ENCODE peak calls at places on chromosomes 3 and 15, in five cellular contexts. One of them, this sample, is unnamed.

GRCh38 chr3:54891540-54891897 is 36.3 kb downstream of the LRTM1 start:
- DNase-seq in HepG2: peak
- DNase-seq in GM12878: no peak
- DNase-seq in K562: peak
- DNase-seq in SK-N-SH: peak
- DNase-seq in this sample: peak

GRCh38 chr15:70078578-70079417 is 18.9 kb downstream of the TLE3 start:
- DNase-seq in HepG2: peak
- DNase-seq in GM12878: no peak
- DNase-seq in K562: no peak
- DNase-seq in SK-N-SH: no peak
- DNase-seq in this sample: no peak

GRCh38 chr3:152172465-152172864 is 96.3 kb upstream of the MBNL1 start:
- DNase-seq in HepG2: no peak
- DNase-seq in GM12878: no peak
- DNase-seq in K562: no peak
- DNase-seq in SK-N-SH: no peak
- DNase-seq in this sample: no peak

GRCh38 chr15:69096197-69096596 is 64.2 kb upstream of the GLCE start:
- DNase-seq in HepG2: no peak
- DNase-seq in GM12878: no peak
- DNase-seq in K562: no peak
- DNase-seq in SK-N-SH: no peak
- DNase-seq in this sample: no peak

GRCh38 chr3:185152433-185153169 is at the start of gene C3orf70:
- DNase-seq in HepG2: no peak
- DNase-seq in GM12878: no peak
- DNase-seq in K562: peak
- DNase-seq in SK-N-SH: peak
- DNase-seq in this sample: peak

GRCh38 chr3:173774275-173774674 is 376.7 kb downstream of the NLGN1 start:
- DNase-seq in HepG2: no peak
- DNase-seq in GM12878: no peak
- DNase-seq in K562: no peak
- DNase-seq in SK-N-SH: no peak
- DNase-seq in this sample: no peak

GRCh38 chr15:27582741-27583400 is 516.2 kb downstream of the OCA2 start:
- DNase-seq in HepG2: no peak
- DNase-seq in GM12878: no peak
- DNase-seq in K562: no peak
- DNase-seq in SK-N-SH: no peak
- DNase-seq in this sample: no peak

GRCh38 chr3:137866933-137867332 is 102.8 kb downstream of the SOX14 start:
- DNase-seq in HepG2: no peak
- DNase-seq in GM12878: no peak
- DNase-seq in K562: no peak
- DNase-seq in SK-N-SH: no peak
- DNase-seq in this sample: no peak

GRCh38 chr3:152650177-152650576 is 184.8 kb upstream of the P2RY1 start:
- DNase-seq in HepG2: peak
- DNase-seq in GM12878: no peak
- DNase-seq in K562: no peak
- DNase-seq in SK-N-SH: no peak
- DNase-seq in this sample: no peak

GRCh38 chr3:56700136-56700535 is 17.1 kb upstream of the TASOR start:
- DNase-seq in HepG2: no peak
- DNase-seq in GM12878: no peak
- DNase-seq in K562: no peak
- DNase-seq in SK-N-SH: no peak
- DNase-seq in this sample: no peak

GRCh38 chr3:49779378-49780079 is 6.8 kb downstream of the IP6K1 start:
- DNase-seq in HepG2: no peak
- DNase-seq in GM12878: no peak
- DNase-seq in K562: no peak
- DNase-seq in SK-N-SH: no peak
- DNase-seq in this sample: no peak

GRCh38 chr15:100345438-100345837 is 3.7 kb upstream of the ADAMTS17 start:
- DNase-seq in HepG2: no peak
- DNase-seq in GM12878: no peak
- DNase-seq in K562: no peak
- DNase-seq in SK-N-SH: no peak
- DNase-seq in this sample: no peak

GRCh38 chr15:49747340-49747739 is 126.5 kb downstream of the DTWD1 start:
- DNase-seq in HepG2: no peak
- DNase-seq in GM12878: no peak
- DNase-seq in K562: peak
- DNase-seq in SK-N-SH: no peak
- DNase-seq in this sample: no peak

GRCh38 chr3:195450731-195451229 is 8.0 kb upstream of the ACAP2 start:
- DNase-seq in HepG2: no peak
- DNase-seq in GM12878: no peak
- DNase-seq in K562: no peak
- DNase-seq in SK-N-SH: no peak
- DNase-seq in this sample: no peak

GRCh38 chr15:65611888-65612615 is 1.1 kb upstream of the INTS14 start:
- DNase-seq in HepG2: peak
- DNase-seq in GM12878: no peak
- DNase-seq in K562: peak
- DNase-seq in SK-N-SH: no peak
- DNase-seq in this sample: peak

GRCh38 chr3:171256445-171257250 is 203.6 kb downstream of the TNIK start:
- DNase-seq in HepG2: no peak
- DNase-seq in GM12878: no peak
- DNase-seq in K562: no peak
- DNase-seq in SK-N-SH: no peak
- DNase-seq in this sample: no peak

GRCh38 chr3:187264946-187265345 is 26.6 kb downstream of the MASP1 start:
- DNase-seq in HepG2: no peak
- DNase-seq in GM12878: no peak
- DNase-seq in K562: no peak
- DNase-seq in SK-N-SH: no peak
- DNase-seq in this sample: no peak

GRCh38 chr3:141235661-141236171 is 4.1 kb downstream of the PXYLP1 start:
- DNase-seq in HepG2: peak
- DNase-seq in GM12878: no peak
- DNase-seq in K562: peak
- DNase-seq in SK-N-SH: no peak
- DNase-seq in this sample: no peak

GRCh38 chr3:139937674-139938279 is 2.8 kb downstream of the CLSTN2 start:
- DNase-seq in HepG2: no peak
- DNase-seq in GM12878: no peak
- DNase-seq in K562: peak
- DNase-seq in SK-N-SH: peak
- DNase-seq in this sample: peak

GRCh38 chr3:192905980-192906678 is 11.5 kb downstream of the MB21D2 start:
- DNase-seq in HepG2: no peak
- DNase-seq in GM12878: no peak
- DNase-seq in K562: no peak
- DNase-seq in SK-N-SH: no peak
- DNase-seq in this sample: no peak

GRCh38 chr3:52787672-52788625 is 6.6 kb upstream of the ITIH3 start:
- DNase-seq in HepG2: peak
- DNase-seq in GM12878: no peak
- DNase-seq in K562: no peak
- DNase-seq in SK-N-SH: no peak
- DNase-seq in this sample: no peak

DNA sequence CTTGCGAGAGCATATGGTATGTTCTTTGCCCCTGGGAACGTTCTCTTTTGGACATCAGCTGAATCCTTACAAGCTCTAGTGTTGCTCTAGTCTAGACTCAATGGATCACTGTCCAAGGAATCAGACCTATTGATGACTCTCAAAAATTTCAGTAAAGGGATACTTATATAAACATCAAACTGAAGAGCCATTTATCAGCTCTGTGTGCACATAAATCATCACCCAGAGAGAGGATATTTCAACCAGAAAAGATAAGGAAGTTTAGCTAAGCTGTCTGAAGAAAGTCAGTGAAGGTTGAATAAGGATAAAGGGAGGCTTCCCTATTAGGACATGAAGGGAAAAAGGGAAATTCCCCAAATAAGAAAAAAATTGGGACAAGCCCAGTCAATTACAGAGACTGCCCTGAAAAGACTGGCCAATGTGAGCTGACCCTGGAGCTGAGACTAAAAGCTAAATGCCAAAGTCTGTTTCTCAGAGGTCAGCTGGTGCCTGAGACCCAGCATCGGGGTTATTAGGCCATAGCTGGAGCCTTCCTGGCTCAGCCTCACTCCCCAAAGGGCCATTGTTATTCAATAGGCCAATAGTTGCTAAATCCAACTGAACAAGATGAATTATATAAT is 424.1 kb upstream of the THBS1 start:
- DNase-seq in HepG2: no peak
- DNase-seq in GM12878: no peak
- DNase-seq in K562: no peak
- DNase-seq in SK-N-SH: no peak
- DNase-seq in this sample: no peak
- TF ChIP-seq SMC3 in HepG2: no peak
- TF ChIP-seq SMC3 in GM12878: no peak
- TF ChIP-seq SMC3 in K562: no peak
- TF ChIP-seq SMC3 in SK-N-SH: no peak
- TF ChIP-seq SMC3 in this sample: no peak

DNA sequence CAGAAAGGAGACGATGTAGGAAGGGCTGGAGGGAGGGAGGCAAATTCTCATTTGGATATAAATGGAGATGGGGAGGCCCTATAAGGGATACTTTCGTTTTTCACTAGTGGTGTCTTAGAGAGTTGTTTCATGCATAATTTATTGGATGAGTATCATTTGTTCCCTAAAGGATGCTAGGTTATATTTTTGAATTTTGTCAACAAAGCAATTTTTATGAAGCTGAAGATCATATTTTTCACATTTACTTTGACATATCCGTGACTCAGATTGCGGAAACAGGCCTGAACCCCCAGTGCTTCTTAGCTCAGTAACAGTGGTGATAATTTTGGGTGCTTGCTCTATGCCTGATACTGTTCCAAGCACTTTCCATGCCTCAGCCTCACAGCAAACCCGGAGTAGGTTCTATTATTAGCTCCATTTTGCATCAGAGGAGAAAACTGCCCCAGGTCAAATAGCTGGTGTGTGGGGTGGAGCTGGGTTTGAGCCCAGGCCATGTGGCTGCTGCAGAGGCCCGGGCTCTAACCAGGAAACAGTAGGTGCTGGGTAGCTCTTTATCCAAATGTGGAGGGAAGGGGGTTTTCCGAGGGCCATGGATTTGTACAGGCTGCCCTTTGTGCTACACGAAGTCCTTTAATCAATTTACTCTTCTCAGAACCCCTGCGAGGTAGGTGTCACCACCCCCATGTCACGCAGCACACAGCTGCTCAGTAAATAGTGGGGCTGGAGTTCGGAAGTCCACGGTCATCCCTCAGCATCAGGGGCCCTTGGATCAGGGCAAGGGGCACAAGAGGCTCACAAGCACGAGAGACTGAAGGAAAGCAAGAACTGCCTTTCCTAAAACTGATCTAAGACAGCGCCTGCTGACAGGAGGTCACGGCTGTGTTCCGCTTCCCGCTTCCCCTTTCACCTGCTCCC is 99.1 kb downstream of the SLC49A4 start:
- DNase-seq in HepG2: peak
- DNase-seq in GM12878: no peak
- DNase-seq in K562: no peak
- DNase-seq in SK-N-SH: peak
- DNase-seq in this sample: no peak
- TF ChIP-seq CHD2 in HepG2: no peak
- TF ChIP-seq CHD2 in GM12878: no peak
- TF ChIP-seq CHD2 in K562: no peak
- TF ChIP-seq CHD2 in SK-N-SH: no peak
- TF ChIP-seq CHD2 in this sample: no peak

GRCh38 chr3:183252108-183252782 is 808 bp upstream of the B3GNT5 start:
- DNase-seq in HepG2: no peak
- DNase-seq in GM12878: no peak
- DNase-seq in K562: no peak
- DNase-seq in SK-N-SH: no peak
- DNase-seq in this sample: no peak

GRCh38 chr3:183253961-183254815 is 1.1 kb downstream of the B3GNT5 start:
- DNase-seq in HepG2: no peak
- DNase-seq in GM12878: no peak
- DNase-seq in K562: peak
- DNase-seq in SK-N-SH: peak
- DNase-seq in this sample: peak

GRCh38 chr3:183254816-183255730 is 2.0 kb downstream of the B3GNT5 start:
- DNase-seq in HepG2: no peak
- DNase-seq in GM12878: no peak
- DNase-seq in K562: peak
- DNase-seq in SK-N-SH: no peak
- DNase-seq in this sample: no peak

GRCh38 chr3:183252973-183253363 is at the start of gene B3GNT5:
- DNase-seq in HepG2: no peak
- DNase-seq in GM12878: no peak
- DNase-seq in K562: peak
- DNase-seq in SK-N-SH: peak
- DNase-seq in this sample: no peak

GRCh38 chr3:183253364-183253960 is 409 bp downstream of the B3GNT5 start:
- DNase-seq in HepG2: no peak
- DNase-seq in GM12878: no peak
- DNase-seq in K562: peak
- DNase-seq in SK-N-SH: peak
- DNase-seq in this sample: no peak
- TF ChIP-seq SMC3 in HepG2: no peak
- TF ChIP-seq SMC3 in GM12878: no peak
- TF ChIP-seq SMC3 in K562: no peak
- TF ChIP-seq SMC3 in SK-N-SH: no peak
- TF ChIP-seq SMC3 in this sample: no peak

DNA sequence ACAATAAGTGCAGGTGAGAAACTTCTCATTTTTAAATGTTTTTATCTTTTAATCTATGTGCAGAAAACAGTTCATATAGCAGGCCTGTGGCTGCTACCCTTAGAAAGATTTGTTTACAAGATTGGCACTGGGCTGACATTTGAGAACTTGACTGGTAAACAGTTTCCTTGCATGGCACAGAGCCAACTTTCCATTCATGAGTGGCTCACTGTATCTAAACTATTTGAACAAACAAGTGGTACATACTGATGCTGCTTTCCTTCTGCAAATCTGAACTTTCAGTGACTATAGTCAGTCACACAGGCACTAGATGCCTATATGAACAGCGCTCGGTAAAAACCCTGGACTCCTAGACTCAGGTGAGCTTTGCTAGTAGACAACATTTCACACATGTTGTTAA is 6.3 kb upstream of the GTPBP8 start:
- DNase-seq in HepG2: peak
- DNase-seq in GM12878: no peak
- DNase-seq in K562: no peak
- DNase-seq in SK-N-SH: no peak
- DNase-seq in this sample: no peak
- TF ChIP-seq CHD2 in HepG2: no peak
- TF ChIP-seq CHD2 in GM12878: no peak
- TF ChIP-seq CHD2 in K562: no peak
- TF ChIP-seq CHD2 in SK-N-SH: no peak
- TF ChIP-seq CHD2 in this sample: no peak

DNA sequence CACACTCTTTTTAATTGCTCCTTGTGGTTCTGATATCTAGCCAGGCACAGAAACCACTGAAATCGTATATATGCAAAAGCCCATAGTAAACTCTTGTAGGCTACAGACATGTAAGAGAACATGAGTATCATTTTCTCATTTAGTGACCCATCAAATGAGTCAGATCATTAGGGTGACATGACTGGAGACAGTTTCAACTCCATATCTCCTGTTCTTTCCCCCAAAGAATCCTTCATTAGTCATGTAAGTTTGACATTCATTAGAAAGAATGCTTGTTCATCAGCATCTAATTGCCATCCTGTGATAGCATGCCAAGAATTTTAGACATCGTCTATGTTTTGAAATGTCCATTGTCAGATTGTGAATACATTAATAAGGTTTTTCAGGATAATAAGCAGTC is 264.9 kb upstream of the TPM1 start:
- DNase-seq in HepG2: no peak
- DNase-seq in GM12878: no peak
- DNase-seq in K562: no peak
- DNase-seq in SK-N-SH: no peak
- DNase-seq in this sample: no peak
- TF ChIP-seq SMC3 in HepG2: no peak
- TF ChIP-seq SMC3 in GM12878: no peak
- TF ChIP-seq SMC3 in K562: no peak
- TF ChIP-seq SMC3 in SK-N-SH: no peak
- TF ChIP-seq SMC3 in this sample: no peak